ENCODE peak calls at places on chromosomes 11 and 22, in nine cellular contexts. One of them, this sample, is unnamed. For H3K4me1, the result is how much of the 10 kb centered on the place peaks cover.

GRCh38 chr11:64331569-64332371 is 8.2 kb upstream of the CCDC88B start:
- DNase-seq in stomach: peak
- DNase-seq in K562: peak
- DNase-seq in sigmoid colon: peak
- DNase-seq in transverse colon: peak
- DNase-seq in A549: peak
- DNase-seq in suprapubic skin: no peak
- DNase-seq in ovary: peak
- DNase-seq in tibial nerve: peak
- DNase-seq in this sample: no peak

GRCh38 chr11:126012852-126013251 is 49.8 kb downstream of the CDON start:
- DNase-seq in ovary: no peak
- DNase-seq in suprapubic skin: no peak
- DNase-seq in A549: no peak
- DNase-seq in sigmoid colon: no peak
- DNase-seq in tibial nerve: no peak
- DNase-seq in transverse colon: no peak
- DNase-seq in stomach: no peak
- DNase-seq in K562: no peak
- DNase-seq in this sample: no peak

GRCh38 chr11:128965485-128965884 is 22.8 kb upstream of the TP53AIP1 start:
- DNase-seq in tibial nerve: no peak
- DNase-seq in K562: no peak
- DNase-seq in transverse colon: no peak
- DNase-seq in stomach: no peak
- DNase-seq in ovary: no peak
- DNase-seq in suprapubic skin: no peak
- DNase-seq in sigmoid colon: no peak
- DNase-seq in A549: no peak
- DNase-seq in this sample: no peak

GRCh38 chr11:73252577-73253191 is 19.5 kb upstream of the P2RY6 start:
- DNase-seq in ovary: no peak
- DNase-seq in K562: peak
- DNase-seq in suprapubic skin: no peak
- DNase-seq in A549: no peak
- DNase-seq in tibial nerve: no peak
- DNase-seq in transverse colon: no peak
- DNase-seq in sigmoid colon: peak
- DNase-seq in stomach: peak
- DNase-seq in this sample: no peak

GRCh38 chr22:23527971-23528740 is 51.9 kb downstream of the IGLL1 start:
- DNase-seq in tibial nerve: no peak
- DNase-seq in stomach: no peak
- DNase-seq in A549: no peak
- DNase-seq in sigmoid colon: peak
- DNase-seq in K562: no peak
- DNase-seq in ovary: peak
- DNase-seq in transverse colon: no peak
- DNase-seq in suprapubic skin: no peak
- DNase-seq in this sample: no peak

GRCh38 chr11:115941481-115941993 is 437.3 kb upstream of the CADM1 start:
- DNase-seq in tibial nerve: peak
- DNase-seq in sigmoid colon: peak
- DNase-seq in A549: no peak
- DNase-seq in transverse colon: peak
- DNase-seq in suprapubic skin: no peak
- DNase-seq in stomach: no peak
- DNase-seq in K562: peak
- DNase-seq in ovary: peak
- DNase-seq in this sample: no peak

GRCh38 chr11:3942956-3943497 is 87.6 kb downstream of the STIM1 start:
- DNase-seq in suprapubic skin: no peak
- DNase-seq in K562: no peak
- DNase-seq in transverse colon: no peak
- DNase-seq in ovary: no peak
- DNase-seq in stomach: no peak
- DNase-seq in tibial nerve: no peak
- DNase-seq in A549: no peak
- DNase-seq in sigmoid colon: no peak
- DNase-seq in this sample: no peak

GRCh38 chr11:69415411-69416122 is 65.9 kb upstream of the LINC01488 start:
- DNase-seq in stomach: no peak
- DNase-seq in transverse colon: no peak
- DNase-seq in suprapubic skin: peak
- DNase-seq in K562: no peak
- DNase-seq in tibial nerve: no peak
- DNase-seq in A549: no peak
- DNase-seq in ovary: no peak
- DNase-seq in sigmoid colon: peak
- DNase-seq in this sample: no peak

GRCh38 chr11:94804874-94805273 is 36.7 kb downstream of the AMOTL1 start:
- DNase-seq in sigmoid colon: no peak
- DNase-seq in suprapubic skin: no peak
- DNase-seq in tibial nerve: no peak
- DNase-seq in K562: no peak
- DNase-seq in A549: no peak
- DNase-seq in transverse colon: no peak
- DNase-seq in stomach: no peak
- DNase-seq in ovary: no peak
- DNase-seq in this sample: no peak

GRCh38 chr11:94801866-94802460 is 33.8 kb downstream of the AMOTL1 start:
- DNase-seq in K562: no peak
- DNase-seq in tibial nerve: no peak
- DNase-seq in transverse colon: no peak
- DNase-seq in ovary: no peak
- DNase-seq in A549: no peak
- DNase-seq in stomach: no peak
- DNase-seq in sigmoid colon: no peak
- DNase-seq in suprapubic skin: no peak
- DNase-seq in this sample: no peak

GRCh38 chr11:94800394-94800793 is 32.2 kb downstream of the AMOTL1 start:
- DNase-seq in transverse colon: no peak
- DNase-seq in suprapubic skin: no peak
- DNase-seq in stomach: no peak
- DNase-seq in K562: no peak
- DNase-seq in tibial nerve: peak
- DNase-seq in ovary: peak
- DNase-seq in sigmoid colon: peak
- DNase-seq in A549: no peak
- DNase-seq in this sample: no peak

GRCh38 chr11:94803491-94803890 is 35.3 kb downstream of the AMOTL1 start:
- DNase-seq in K562: no peak
- DNase-seq in transverse colon: no peak
- DNase-seq in tibial nerve: no peak
- DNase-seq in suprapubic skin: no peak
- DNase-seq in sigmoid colon: no peak
- DNase-seq in stomach: no peak
- DNase-seq in ovary: no peak
- DNase-seq in A549: no peak
- DNase-seq in this sample: no peak

GRCh38 chr11:94802501-94802900 is 34.3 kb downstream of the AMOTL1 start:
- DNase-seq in suprapubic skin: no peak
- DNase-seq in tibial nerve: no peak
- DNase-seq in A549: no peak
- DNase-seq in ovary: no peak
- DNase-seq in stomach: no peak
- DNase-seq in transverse colon: no peak
- DNase-seq in sigmoid colon: no peak
- DNase-seq in K562: no peak
- DNase-seq in this sample: no peak
- H3K4me1 ChIP-seq in suprapubic skin: under half
- H3K4me1 ChIP-seq in tibial nerve: under half
- H3K4me1 ChIP-seq in A549: under half
- H3K4me1 ChIP-seq in ovary: under half
- H3K4me1 ChIP-seq in stomach: under half
- H3K4me1 ChIP-seq in transverse colon: under half
- H3K4me1 ChIP-seq in sigmoid colon: under half
- H3K4me1 ChIP-seq in K562: under half
- H3K4me1 ChIP-seq in this sample: half or more

DNA sequence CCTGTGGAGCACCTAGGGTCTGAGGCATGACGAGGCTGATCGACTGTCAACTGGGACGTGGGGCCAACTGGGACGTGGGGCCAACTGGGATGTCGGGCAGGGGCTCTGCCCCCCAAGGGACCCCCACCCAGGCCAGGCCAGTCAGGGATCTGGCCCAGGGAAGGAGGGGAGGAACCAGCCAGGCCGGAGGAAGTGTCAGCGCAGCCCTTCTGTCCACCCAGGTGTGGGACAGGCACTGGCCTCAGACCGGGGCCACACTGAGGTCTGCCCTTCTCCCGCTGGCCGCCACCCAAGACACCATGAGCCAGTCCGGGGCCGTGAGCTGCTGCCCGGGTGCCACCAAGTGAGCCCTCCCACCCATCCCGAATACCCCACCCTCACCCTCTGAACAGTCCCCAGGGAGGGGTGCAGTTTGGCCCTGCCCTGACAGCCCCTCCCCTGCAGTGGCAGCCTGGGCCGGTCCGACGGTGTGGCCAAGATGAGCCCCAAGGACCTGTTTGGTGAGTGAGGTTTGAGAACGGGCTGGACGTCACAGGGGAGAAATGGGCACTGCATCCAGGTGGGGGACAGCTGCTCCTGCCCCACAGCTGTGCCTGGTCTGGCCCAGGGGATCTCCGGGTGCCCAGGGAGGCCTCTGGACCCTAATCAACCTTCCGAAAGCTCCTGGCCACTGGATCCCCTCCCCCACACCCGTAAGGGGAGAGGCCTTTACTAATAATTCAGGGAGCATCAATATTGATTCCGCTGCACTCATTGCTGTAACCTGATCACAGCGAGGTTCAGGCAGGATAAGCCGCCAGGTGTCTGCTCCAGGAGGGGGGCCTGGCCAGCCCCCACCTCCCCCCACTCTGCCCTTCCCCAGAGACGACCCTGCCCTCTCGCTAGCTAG is 3.3 kb downstream of the EPS8L2 start:
- DNase-seq in K562: no peak
- DNase-seq in tibial nerve: no peak
- DNase-seq in transverse colon: no peak
- DNase-seq in ovary: no peak
- DNase-seq in stomach: no peak
- DNase-seq in A549: no peak
- DNase-seq in sigmoid colon: no peak
- DNase-seq in suprapubic skin: peak
- DNase-seq in this sample: no peak
- TF ChIP-seq EP300 in K562: no peak
- TF ChIP-seq EP300 in tibial nerve: no peak
- TF ChIP-seq EP300 in transverse colon: no peak
- TF ChIP-seq EP300 in ovary: no peak
- TF ChIP-seq EP300 in stomach: no peak
- TF ChIP-seq EP300 in A549: no peak
- TF ChIP-seq EP300 in sigmoid colon: no peak
- TF ChIP-seq EP300 in suprapubic skin: no peak
- TF ChIP-seq EP300 in this sample: no peak

DNA sequence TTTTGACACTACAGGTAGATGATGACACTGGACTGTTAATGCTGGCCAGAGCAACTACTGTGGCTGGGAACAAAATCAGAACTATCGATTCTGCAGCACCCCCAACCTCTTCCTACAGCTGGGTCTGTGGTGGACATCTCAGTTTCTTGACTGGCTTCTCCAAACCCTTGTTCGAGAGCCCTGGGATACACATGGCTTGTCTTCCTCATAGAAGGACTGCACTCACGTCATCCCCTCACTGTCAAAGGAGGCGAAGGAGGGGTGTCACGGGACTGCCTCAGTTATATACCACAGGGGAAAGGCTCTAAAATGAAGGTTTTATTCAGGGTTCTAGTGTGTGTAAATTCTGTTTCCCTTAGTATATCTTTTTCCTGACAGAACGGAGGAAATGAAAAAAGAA is 44.9 kb downstream of the PITPNB start:
- DNase-seq in suprapubic skin: no peak
- DNase-seq in A549: no peak
- DNase-seq in ovary: no peak
- DNase-seq in tibial nerve: no peak
- DNase-seq in K562: no peak
- DNase-seq in transverse colon: no peak
- DNase-seq in stomach: no peak
- DNase-seq in sigmoid colon: peak
- DNase-seq in this sample: no peak
- H3K4me1 ChIP-seq in suprapubic skin: under half
- H3K4me1 ChIP-seq in A549: under half
- H3K4me1 ChIP-seq in ovary: under half
- H3K4me1 ChIP-seq in tibial nerve: under half
- H3K4me1 ChIP-seq in K562: under half
- H3K4me1 ChIP-seq in transverse colon: under half
- H3K4me1 ChIP-seq in stomach: half or more
- H3K4me1 ChIP-seq in sigmoid colon: under half
- H3K4me1 ChIP-seq in this sample: half or more

GRCh38 chr22:30290679-30291333 is 1.5 kb upstream of the CASTOR1 start:
- DNase-seq in sigmoid colon: peak
- DNase-seq in tibial nerve: peak
- DNase-seq in suprapubic skin: peak
- DNase-seq in stomach: peak
- DNase-seq in K562: no peak
- DNase-seq in ovary: peak
- DNase-seq in A549: no peak
- DNase-seq in transverse colon: peak
- DNase-seq in this sample: peak
- TF ChIP-seq EP300 in sigmoid colon: no peak
- TF ChIP-seq EP300 in tibial nerve: peak
- TF ChIP-seq EP300 in suprapubic skin: peak
- TF ChIP-seq EP300 in stomach: peak
- TF ChIP-seq EP300 in K562: no peak
- TF ChIP-seq EP300 in ovary: peak
- TF ChIP-seq EP300 in A549: no peak
- TF ChIP-seq EP300 in transverse colon: peak
- TF ChIP-seq EP300 in this sample: peak

DNA sequence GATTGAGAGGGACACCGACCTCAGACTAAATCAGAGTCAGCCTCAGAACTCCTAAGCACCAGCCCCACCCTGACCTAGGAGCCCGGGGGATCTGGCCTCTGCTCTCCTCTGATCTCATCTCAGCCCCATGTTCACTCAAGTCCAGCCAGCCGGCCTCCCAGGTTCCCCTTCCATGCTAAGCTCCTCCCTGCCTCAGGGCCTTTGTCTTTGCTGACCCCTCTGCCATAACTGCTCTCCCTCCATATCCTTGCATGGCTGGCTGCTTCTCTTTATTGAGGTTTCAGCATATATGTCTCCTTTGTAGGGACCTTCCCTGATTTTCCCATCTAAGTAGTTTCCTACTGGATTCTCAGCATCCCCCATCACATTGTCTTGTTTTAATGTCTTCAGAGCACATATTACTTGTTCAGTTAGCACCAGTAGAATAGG is 780 bp upstream of the SLC15A3 start:
- DNase-seq in K562: no peak
- DNase-seq in sigmoid colon: no peak
- DNase-seq in A549: no peak
- DNase-seq in ovary: no peak
- DNase-seq in stomach: no peak
- DNase-seq in transverse colon: no peak
- DNase-seq in suprapubic skin: no peak
- DNase-seq in tibial nerve: no peak
- DNase-seq in this sample: no peak
- H3K4me1 ChIP-seq in K562: under half
- H3K4me1 ChIP-seq in sigmoid colon: under half
- H3K4me1 ChIP-seq in A549: under half
- H3K4me1 ChIP-seq in ovary: under half
- H3K4me1 ChIP-seq in stomach: half or more
- H3K4me1 ChIP-seq in transverse colon: under half
- H3K4me1 ChIP-seq in suprapubic skin: under half
- H3K4me1 ChIP-seq in tibial nerve: under half
- H3K4me1 ChIP-seq in this sample: under half